ENCODE peak calls at places on chromosomes 11 and 22, in eight cellular contexts. I is astrocyte, H is fibroblast of mammary gland, B is stomach, V is cardiac muscle cell, L is body of pancreas, U is HCT116, S is A549. Z is an unnamed sample.

GRCh38 chr11:111815489-111815888 is 49.3 kb upstream of the PPP2R1B start:
- DNase-seq in L (no peak), S (no peak), B (no peak), I (peak; percentile 46), U (no peak), V (no peak), H (no peak), Z (no peak)

GRCh38 chr11:73965764-73966121 is 14.9 kb downstream of the DNAJB13 start:
- DNase-seq in U (no peak), S (no peak), V (no peak), L (no peak), H (no peak), I (no peak), B (no peak), Z (no peak)

GRCh38 chr11:2793781-2794418 is 91.7 kb downstream of the CDKN1C start:
- DNase-seq in U (no peak), S (no peak), L (no peak), B (peak; percentile 19), H (no peak), V (no peak), I (no peak), Z (no peak)

GRCh38 chr11:48103621-48104561 is 112.7 kb upstream of the OR4B1 start:
- DNase-seq in L (no peak), H (no peak), B (no peak), S (no peak), U (no peak), V (peak; percentile 55), I (peak; percentile 81), Z (no peak)

GRCh38 chr11:10909141-10909883 is 51.5 kb upstream of the ZBED5 start:
- DNase-seq in V (peak; percentile 58), U (no peak), H (peak; percentile 59), S (no peak), L (no peak), B (no peak), I (peak; percentile 58), Z (no peak)

GRCh38 chr11:72321381-72321996 is 77.5 kb upstream of the PHOX2A start:
- DNase-seq in H (peak; percentile 77), S (peak; percentile 13), L (no peak), V (peak; percentile 17), B (no peak), I (peak; percentile 61), U (no peak), Z (no peak)

GRCh38 chr11:86152006-86152862 is 83.3 kb upstream of the PICALM start:
- DNase-seq in V (peak; percentile 29), L (no peak), U (no peak), B (no peak), S (no peak), I (peak; percentile 89), H (peak; percentile 25), Z (no peak)

GRCh38 chr11:11977206-11977938 is 31.1 kb downstream of the DKK3 start:
- DNase-seq in V (peak; percentile 93), L (no peak), S (peak; percentile 71), I (peak; percentile 95), B (peak; percentile 74), H (peak; percentile 93), U (peak; percentile 45), Z (no peak)

GRCh38 chr11:117910525-117910924 is 18.7 kb downstream of the TMPRSS13 start:
- DNase-seq in S (no peak), I (no peak), V (no peak), L (no peak), H (no peak), B (no peak), U (no peak), Z (no peak)

DNA sequence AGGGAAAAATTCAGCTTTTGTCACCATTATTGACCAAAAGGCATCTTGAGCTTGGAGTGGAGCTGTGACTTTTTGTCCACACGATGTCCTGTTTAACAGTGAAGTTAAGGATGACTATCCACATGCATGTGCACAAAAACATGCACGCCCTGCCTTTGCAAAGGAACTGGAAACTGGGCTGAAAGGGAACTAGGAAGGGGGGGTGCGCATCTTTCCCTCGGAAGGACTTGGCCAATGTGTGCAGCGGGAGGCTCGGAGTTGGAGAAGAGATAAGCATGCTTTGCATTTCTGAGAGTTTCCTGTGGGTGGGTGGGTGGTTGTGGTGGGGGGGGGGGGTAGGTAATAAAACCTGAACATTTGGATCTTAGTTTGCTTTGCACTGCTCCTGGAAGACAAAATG is 421 bp upstream of the KIRREL3 start:
- DNase-seq in H (no peak), S (no peak), I (peak; percentile 32), U (no peak), B (no peak), L (no peak), V (no peak), Z (no peak)
- H3K4me3 ChIP-seq in H (peak overlapping the region; percentile 55), S (peak overlapping the region; percentile 64), I (peak overlapping the region; percentile 92), U (no peak overlapping the region), B (no peak overlapping the region), L (no peak overlapping the region), V (peak overlapping the region; percentile 23), Z (no peak overlapping the region)

GRCh38 chr11:134863294-134863693 is 451.3 kb upstream of the B3GAT1 start:
- DNase-seq in I (no peak), V (no peak), U (no peak), B (no peak), H (no peak), L (no peak), S (no peak), Z (no peak)

GRCh38 chr11:134864233-134864967 is 452.4 kb upstream of the B3GAT1 start:
- DNase-seq in B (no peak), S (no peak), L (no peak), I (no peak), U (no peak), V (no peak), H (no peak), Z (no peak)

GRCh38 chr11:134866981-134867675 is 455.1 kb upstream of the B3GAT1 start:
- DNase-seq in H (no peak), S (no peak), I (no peak), U (no peak), B (no peak), L (no peak), V (no peak), Z (no peak)

GRCh38 chr11:134864968-134865305 is 452.9 kb upstream of the B3GAT1 start:
- DNase-seq in S (no peak), V (no peak), U (no peak), B (no peak), H (no peak), L (no peak), I (no peak), Z (no peak)

GRCh38 chr11:134866215-134866614 is 454.2 kb upstream of the B3GAT1 start:
- DNase-seq in V (no peak), S (no peak), H (no peak), I (no peak), L (no peak), U (no peak), B (no peak), Z (no peak)
- TF ChIP-seq CTCF in V (no peak), S (no peak), H (no peak), I (no peak), L (no peak), U (no peak), B (no peak), Z (no peak)

DNA sequence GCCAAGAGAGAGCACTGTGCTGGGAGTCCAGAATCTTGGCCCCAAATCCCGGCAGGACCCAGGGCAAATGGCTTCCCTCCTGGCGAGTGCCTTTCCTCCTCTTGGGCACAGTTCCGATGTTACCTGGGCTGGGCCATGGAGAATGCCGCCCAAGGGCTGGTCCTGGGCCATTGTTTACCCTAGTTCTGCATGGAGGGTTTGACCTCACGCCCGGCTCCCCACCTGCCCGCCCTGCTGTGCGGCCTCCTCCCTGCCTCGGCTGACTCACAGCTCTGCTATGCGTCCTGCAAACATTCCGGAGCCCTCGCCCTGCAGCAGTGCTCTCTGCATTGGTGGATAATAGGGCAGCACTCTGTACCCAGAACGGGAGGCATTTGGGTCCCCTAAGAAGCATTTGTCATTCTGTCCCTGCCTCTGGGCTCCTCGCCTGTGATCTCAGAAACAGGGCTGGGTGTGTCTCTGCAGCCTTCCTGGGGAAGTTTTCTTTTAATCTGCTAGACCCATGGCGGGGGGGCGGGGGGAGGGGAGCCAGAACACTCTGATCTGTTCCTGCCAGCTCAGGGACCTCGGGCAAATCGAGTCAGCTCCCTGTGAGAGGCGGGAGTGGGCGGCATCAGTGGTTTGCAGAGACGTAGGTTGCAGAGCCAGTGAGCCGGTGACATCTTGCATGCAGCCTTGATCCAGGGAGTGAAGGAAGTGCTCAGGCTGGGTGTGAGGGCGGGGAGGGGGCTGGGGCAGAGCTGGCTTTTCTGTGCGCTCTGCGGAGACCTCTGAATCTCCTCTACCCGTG is 32.9 kb upstream of the SMIM38 start:
- DNase-seq in H (peak; percentile 31), L (peak; percentile 80), S (peak; percentile 97), I (peak; percentile 73), V (peak; percentile 69), U (peak; percentile 92), B (peak; percentile 96), Z (peak; percentile 33)
- H3K4me3 ChIP-seq in H (no peak overlapping the region), L (no peak overlapping the region), S (peak overlapping the region; percentile 28), I (peak overlapping the region; percentile 38), V (no peak overlapping the region), U (peak overlapping the region; percentile 54), B (no peak overlapping the region), Z (no peak overlapping the region)

GRCh38 chr22:40122792-40123191 is 54.9 kb upstream of the TNRC6B start:
- DNase-seq in H (no peak), S (no peak), L (no peak), B (no peak), U (no peak), V (no peak), I (no peak), Z (no peak)

GRCh38 chr22:40121463-40121862 is 56.3 kb upstream of the TNRC6B start:
- DNase-seq in L (no peak), H (no peak), I (no peak), U (no peak), B (peak; percentile 27), V (no peak), S (no peak), Z (no peak)

GRCh38 chr22:40120783-40121182 is 56.9 kb upstream of the TNRC6B start:
- DNase-seq in L (no peak), S (no peak), B (no peak), V (no peak), I (no peak), U (no peak), H (peak; percentile 18), Z (no peak)

GRCh38 chr22:40118979-40119378 is 58.7 kb upstream of the TNRC6B start:
- DNase-seq in I (no peak), U (no peak), S (no peak), B (no peak), H (no peak), V (no peak), L (no peak), Z (no peak)

DNA sequence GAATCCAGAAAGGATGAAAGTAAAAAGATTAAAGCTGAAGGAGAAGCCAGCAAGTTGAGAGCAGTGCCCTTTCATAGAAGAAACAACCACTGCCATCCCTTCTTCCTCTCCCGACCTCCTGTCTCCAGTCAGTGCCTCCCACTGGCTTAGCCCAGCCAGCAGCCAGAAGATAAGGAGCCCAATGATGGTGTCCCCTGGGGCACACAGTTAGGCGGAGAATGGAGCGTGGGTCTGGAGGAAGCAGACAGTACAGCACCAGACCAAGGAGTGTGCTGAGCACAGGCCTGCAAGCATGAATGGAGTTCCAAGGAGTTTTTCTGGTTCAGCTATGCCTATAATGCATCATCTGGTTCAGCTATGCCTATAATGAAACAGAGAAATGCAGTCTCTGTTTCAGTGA is 54.3 kb upstream of the TNRC6B start:
- DNase-seq in I (no peak), L (no peak), U (no peak), H (no peak), S (no peak), B (no peak), V (peak; percentile 75), Z (no peak)
- TF ChIP-seq CTCF in I (no peak), L (no peak), U (no peak), H (no peak), S (no peak), B (no peak), V (no peak), Z (no peak)

GRCh38 chr11:7905549-7905948 is 25.5 kb downstream of the OR10A6 start:
- DNase-seq in U (no peak), S (no peak), B (no peak), H (no peak), L (no peak), I (no peak), V (no peak), Z (no peak)
- H3K4me3 ChIP-seq in U (no peak overlapping the region), S (no peak overlapping the region), B (no peak overlapping the region), H (no peak overlapping the region), L (no peak overlapping the region), I (no peak overlapping the region), V (no peak overlapping the region), Z (no peak overlapping the region)